ENCODE peak calls at places on chromosomes 7 and 10, in nine cellular contexts. One of them, this sample, is unnamed.

GRCh38 chr10:83012866-83013265 is 1126.4 kb upstream of the GHITM start:
- DNase-seq in GM06990: no peak
- DNase-seq in fibroblast of lung: no peak
- DNase-seq in KBM-7: no peak
- DNase-seq in activated naive CD4-positive, alpha-beta T cell: no peak
- DNase-seq in lower leg skin: no peak
- DNase-seq in amygdala: no peak
- DNase-seq in psoas muscle: no peak
- DNase-seq in stimulated activated CD4-positive, alpha-beta T cell treated with anti-CD3 and anti-CD28 coated beads, Interleukin-1b, Interleukin-23, amount 100 ng/mL, for 1 hour: no peak
- DNase-seq in this sample: no peak

GRCh38 chr7:79405368-79405767 is 48.1 kb downstream of the MAGI2 start:
- DNase-seq in lower leg skin: no peak
- DNase-seq in GM06990: no peak
- DNase-seq in stimulated activated CD4-positive, alpha-beta T cell treated with anti-CD3 and anti-CD28 coated beads, Interleukin-1b, Interleukin-23, amount 100 ng/mL, for 1 hour: no peak
- DNase-seq in activated naive CD4-positive, alpha-beta T cell: no peak
- DNase-seq in KBM-7: no peak
- DNase-seq in psoas muscle: no peak
- DNase-seq in amygdala: no peak
- DNase-seq in fibroblast of lung: no peak
- DNase-seq in this sample: no peak

GRCh38 chr7:113561446-113561845 is 357.4 kb downstream of the PPP1R3A start:
- DNase-seq in amygdala: no peak
- DNase-seq in GM06990: no peak
- DNase-seq in lower leg skin: no peak
- DNase-seq in psoas muscle: no peak
- DNase-seq in KBM-7: peak; percentile 53
- DNase-seq in activated naive CD4-positive, alpha-beta T cell: no peak
- DNase-seq in fibroblast of lung: peak; percentile 27
- DNase-seq in stimulated activated CD4-positive, alpha-beta T cell treated with anti-CD3 and anti-CD28 coated beads, Interleukin-1b, Interleukin-23, amount 100 ng/mL, for 1 hour: no peak
- DNase-seq in this sample: no peak

GRCh38 chr10:92420554-92421275 is 129.7 kb downstream of the MARCHF5 start:
- DNase-seq in psoas muscle: no peak
- DNase-seq in fibroblast of lung: no peak
- DNase-seq in GM06990: no peak
- DNase-seq in lower leg skin: no peak
- DNase-seq in activated naive CD4-positive, alpha-beta T cell: no peak
- DNase-seq in stimulated activated CD4-positive, alpha-beta T cell treated with anti-CD3 and anti-CD28 coated beads, Interleukin-1b, Interleukin-23, amount 100 ng/mL, for 1 hour: no peak
- DNase-seq in KBM-7: no peak
- DNase-seq in amygdala: no peak
- DNase-seq in this sample: no peak

GRCh38 chr10:46539596-46540411 is 16.7 kb downstream of the GPRIN2 start:
- DNase-seq in fibroblast of lung: peak; percentile 51
- DNase-seq in amygdala: no peak
- DNase-seq in lower leg skin: peak; percentile 65
- DNase-seq in activated naive CD4-positive, alpha-beta T cell: no peak
- DNase-seq in stimulated activated CD4-positive, alpha-beta T cell treated with anti-CD3 and anti-CD28 coated beads, Interleukin-1b, Interleukin-23, amount 100 ng/mL, for 1 hour: no peak
- DNase-seq in KBM-7: no peak
- DNase-seq in psoas muscle: peak; percentile 6
- DNase-seq in GM06990: no peak
- DNase-seq in this sample: no peak

GRCh38 chr10:5531558-5532230 is 6.9 kb downstream of the CALML3 start:
- DNase-seq in lower leg skin: peak; percentile 75
- DNase-seq in psoas muscle: peak; percentile 39
- DNase-seq in fibroblast of lung: no peak
- DNase-seq in KBM-7: no peak
- DNase-seq in activated naive CD4-positive, alpha-beta T cell: no peak
- DNase-seq in amygdala: no peak
- DNase-seq in stimulated activated CD4-positive, alpha-beta T cell treated with anti-CD3 and anti-CD28 coated beads, Interleukin-1b, Interleukin-23, amount 100 ng/mL, for 1 hour: no peak
- DNase-seq in GM06990: no peak
- DNase-seq in this sample: no peak

GRCh38 chr10:59622320-59622901 is 87.2 kb downstream of the SLC16A9 start:
- DNase-seq in GM06990: peak; percentile 19
- DNase-seq in amygdala: no peak
- DNase-seq in fibroblast of lung: peak; percentile 80
- DNase-seq in lower leg skin: no peak
- DNase-seq in KBM-7: peak; percentile 75
- DNase-seq in stimulated activated CD4-positive, alpha-beta T cell treated with anti-CD3 and anti-CD28 coated beads, Interleukin-1b, Interleukin-23, amount 100 ng/mL, for 1 hour: no peak
- DNase-seq in psoas muscle: no peak
- DNase-seq in activated naive CD4-positive, alpha-beta T cell: no peak
- DNase-seq in this sample: no peak

GRCh38 chr7:135193615-135194081 is 17.7 kb downstream of the WDR91 start:
- DNase-seq in stimulated activated CD4-positive, alpha-beta T cell treated with anti-CD3 and anti-CD28 coated beads, Interleukin-1b, Interleukin-23, amount 100 ng/mL, for 1 hour: no peak
- DNase-seq in KBM-7: no peak
- DNase-seq in fibroblast of lung: peak; percentile 97
- DNase-seq in amygdala: no peak
- DNase-seq in GM06990: no peak
- DNase-seq in activated naive CD4-positive, alpha-beta T cell: no peak
- DNase-seq in psoas muscle: no peak
- DNase-seq in lower leg skin: no peak
- DNase-seq in this sample: no peak

GRCh38 chr10:63671317-63671937 is 150.2 kb downstream of the REEP3 start:
- DNase-seq in KBM-7: peak; percentile 4
- DNase-seq in GM06990: no peak
- DNase-seq in stimulated activated CD4-positive, alpha-beta T cell treated with anti-CD3 and anti-CD28 coated beads, Interleukin-1b, Interleukin-23, amount 100 ng/mL, for 1 hour: no peak
- DNase-seq in lower leg skin: no peak
- DNase-seq in psoas muscle: no peak
- DNase-seq in fibroblast of lung: peak; percentile 88
- DNase-seq in activated naive CD4-positive, alpha-beta T cell: no peak
- DNase-seq in amygdala: no peak
- DNase-seq in this sample: no peak

GRCh38 chr7:158061884-158062656 is 525.6 kb downstream of the PTPRN2 start:
- DNase-seq in GM06990: no peak
- DNase-seq in fibroblast of lung: no peak
- DNase-seq in amygdala: no peak
- DNase-seq in psoas muscle: no peak
- DNase-seq in lower leg skin: no peak
- DNase-seq in stimulated activated CD4-positive, alpha-beta T cell treated with anti-CD3 and anti-CD28 coated beads, Interleukin-1b, Interleukin-23, amount 100 ng/mL, for 1 hour: no peak
- DNase-seq in KBM-7: no peak
- DNase-seq in activated naive CD4-positive, alpha-beta T cell: no peak
- DNase-seq in this sample: no peak

GRCh38 chr7:47361746-47362215 is 220.1 kb downstream of the TNS3 start:
- DNase-seq in activated naive CD4-positive, alpha-beta T cell: no peak
- DNase-seq in GM06990: peak; percentile 43
- DNase-seq in stimulated activated CD4-positive, alpha-beta T cell treated with anti-CD3 and anti-CD28 coated beads, Interleukin-1b, Interleukin-23, amount 100 ng/mL, for 1 hour: no peak
- DNase-seq in lower leg skin: peak; percentile 83
- DNase-seq in amygdala: no peak
- DNase-seq in KBM-7: no peak
- DNase-seq in fibroblast of lung: peak; percentile 60
- DNase-seq in psoas muscle: no peak
- DNase-seq in this sample: no peak

GRCh38 chr7:34026481-34027225 is 121.3 kb downstream of the BMPER start:
- DNase-seq in stimulated activated CD4-positive, alpha-beta T cell treated with anti-CD3 and anti-CD28 coated beads, Interleukin-1b, Interleukin-23, amount 100 ng/mL, for 1 hour: no peak
- DNase-seq in lower leg skin: no peak
- DNase-seq in psoas muscle: no peak
- DNase-seq in amygdala: no peak
- DNase-seq in activated naive CD4-positive, alpha-beta T cell: no peak
- DNase-seq in KBM-7: no peak
- DNase-seq in GM06990: no peak
- DNase-seq in fibroblast of lung: peak; percentile 68
- DNase-seq in this sample: no peak

GRCh38 chr7:80078159-80078731 is 56.4 kb upstream of the GNAI1 start:
- DNase-seq in GM06990: no peak
- DNase-seq in activated naive CD4-positive, alpha-beta T cell: no peak
- DNase-seq in stimulated activated CD4-positive, alpha-beta T cell treated with anti-CD3 and anti-CD28 coated beads, Interleukin-1b, Interleukin-23, amount 100 ng/mL, for 1 hour: no peak
- DNase-seq in psoas muscle: no peak
- DNase-seq in KBM-7: peak; percentile 46
- DNase-seq in lower leg skin: no peak
- DNase-seq in amygdala: no peak
- DNase-seq in fibroblast of lung: peak; percentile 26
- DNase-seq in this sample: no peak

GRCh38 chr10:129884390-129884779 is 79.7 kb downstream of the EBF3 start:
- DNase-seq in stimulated activated CD4-positive, alpha-beta T cell treated with anti-CD3 and anti-CD28 coated beads, Interleukin-1b, Interleukin-23, amount 100 ng/mL, for 1 hour: no peak
- DNase-seq in fibroblast of lung: no peak
- DNase-seq in amygdala: no peak
- DNase-seq in psoas muscle: no peak
- DNase-seq in KBM-7: no peak
- DNase-seq in activated naive CD4-positive, alpha-beta T cell: no peak
- DNase-seq in GM06990: no peak
- DNase-seq in lower leg skin: no peak
- DNase-seq in this sample: no peak

GRCh38 chr10:110162749-110163148 is 44.7 kb upstream of the MXI1 start:
- DNase-seq in amygdala: no peak
- DNase-seq in KBM-7: no peak
- DNase-seq in GM06990: no peak
- DNase-seq in stimulated activated CD4-positive, alpha-beta T cell treated with anti-CD3 and anti-CD28 coated beads, Interleukin-1b, Interleukin-23, amount 100 ng/mL, for 1 hour: no peak
- DNase-seq in psoas muscle: no peak
- DNase-seq in fibroblast of lung: no peak
- DNase-seq in activated naive CD4-positive, alpha-beta T cell: no peak
- DNase-seq in lower leg skin: peak; percentile 82
- DNase-seq in this sample: no peak